ENCODE peak calls at places on chromosomes 13 and 19, in four cellular contexts. E is SK-N-SH, R is HepG2, S is K562. V is an unnamed sample.

GRCh38 chr13:29310806-29311205 is 284.7 kb downstream of the SLC7A1 start:
- DNase-seq in S (no peak), R (no peak), E (no peak), V (no peak)

GRCh38 chr13:61410669-61411297 is 4.9 kb downstream of the PCDH20 start:
- DNase-seq in S (no peak), R (peak; percentile 5), E (peak; percentile 44), V (no peak)

GRCh38 chr13:100547805-100548204 is 40.8 kb downstream of the GGACT start:
- DNase-seq in S (no peak), E (peak; percentile 61), R (no peak), V (no peak)

GRCh38 chr19:46295401-46296308 is 1.2 kb upstream of the HIF3A start:
- DNase-seq in S (no peak), E (no peak), R (no peak), V (no peak)

GRCh38 chr19:12777217-12778019 is 2.1 kb upstream of the HOOK2 start:
- DNase-seq in R (peak; percentile 50), E (peak; percentile 89), S (peak; percentile 74), V (peak; percentile 91)

GRCh38 chr19:51749979-51750378 is 1.7 kb downstream of the FPR1 start:
- DNase-seq in R (no peak), E (no peak), S (no peak), V (no peak)

GRCh38 chr13:111343186-111343805 is 22.9 kb downstream of the TEX29 start:
- DNase-seq in S (no peak), R (no peak), E (no peak), V (no peak)

GRCh38 chr19:29523568-29523967 is 2.2 kb upstream of the VSTM2B start:
- DNase-seq in E (no peak), R (no peak), S (no peak), V (no peak)

GRCh38 chr13:93169980-93170379 is 56.6 kb upstream of the GPC6 start:
- DNase-seq in R (peak; percentile 18), E (no peak), S (no peak), V (no peak)

GRCh38 chr19:5542665-5543064 is 25.1 kb downstream of the TINCR start:
- DNase-seq in R (no peak), E (peak; percentile 74), S (no peak), V (peak; percentile 28)
- TF ChIP-seq CTCF in R (peak; percentile 51), E (no peak), S (no peak), V (no peak)

GRCh38 chr13:113086031-113086750 is 19.4 kb upstream of the F7 start:
- DNase-seq in S (peak; percentile 32), R (no peak), E (no peak), V (peak; percentile 68)
- TF ChIP-seq FOXJ3 in S (no peak), R (no peak), E (no peak), V (no peak)

DNA sequence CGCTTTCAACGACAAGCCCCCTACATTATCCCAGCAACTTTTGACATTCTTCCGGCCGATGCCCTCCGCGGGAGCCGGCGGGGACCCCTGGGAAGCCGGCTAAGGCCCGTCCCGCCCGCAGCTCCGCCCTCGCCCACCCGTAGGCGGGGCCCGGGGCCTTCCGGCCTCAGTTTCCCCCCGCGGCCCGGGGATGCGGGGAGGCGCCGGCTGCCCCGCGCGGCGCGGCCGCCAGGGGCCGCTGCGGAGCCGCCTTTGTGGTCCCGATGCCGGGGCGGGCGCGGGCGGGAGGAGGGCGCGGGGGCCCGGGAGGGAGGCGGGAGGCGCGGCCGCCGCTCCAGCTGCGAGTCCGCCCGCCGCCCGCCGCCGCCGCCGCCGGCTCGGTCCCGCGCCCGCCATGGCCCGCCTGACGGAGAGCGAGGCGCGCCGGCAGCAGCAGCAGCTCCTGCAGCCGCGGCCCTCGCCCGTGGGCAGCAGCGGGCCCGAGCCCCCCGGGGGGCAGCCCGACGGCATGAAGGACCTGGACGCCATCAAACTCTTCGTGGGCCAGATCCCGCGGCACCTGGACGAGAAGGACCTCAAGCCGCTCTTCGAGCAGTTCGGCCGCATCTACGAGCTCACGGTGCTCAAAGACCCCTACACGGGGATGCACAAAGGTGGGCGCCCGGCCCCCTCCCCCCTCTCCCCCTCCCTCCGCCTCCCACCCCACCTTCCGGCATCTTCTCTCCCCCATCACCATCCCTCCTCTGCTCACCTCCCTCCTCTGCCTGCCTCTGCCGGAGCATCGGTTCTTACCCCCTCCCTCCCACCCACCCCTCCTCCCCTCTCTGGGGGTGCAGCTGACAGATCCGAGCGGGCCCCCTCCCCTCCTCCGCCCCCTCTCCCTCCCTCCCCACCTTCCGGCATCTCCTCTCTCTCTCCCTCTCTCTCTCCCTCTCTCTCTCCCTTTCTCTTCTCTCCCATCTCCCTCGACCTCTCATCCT is at the start of gene CELF5:
- DNase-seq in R (no peak), S (peak; percentile 97), E (peak; percentile 99), V (peak; percentile 68)
- TF ChIP-seq CTCF in R (peak; percentile 10), S (peak; percentile 66), E (peak; percentile 53), V (peak; percentile 48)

GRCh38 chr13:105990256-105990958 is 545.1 kb downstream of the EFNB2 start:
- DNase-seq in R (no peak), E (no peak), S (no peak), V (no peak)
- TF ChIP-seq FOXJ3 in R (no peak), E (no peak), S (no peak), V (no peak)

GRCh38 chr13:24858953-24859352 is 95.0 kb downstream of the RNF17 start:
- DNase-seq in S (no peak), E (no peak), R (no peak), V (no peak)
- TF ChIP-seq CTCF in S (no peak), E (no peak), R (no peak), V (no peak)

DNA sequence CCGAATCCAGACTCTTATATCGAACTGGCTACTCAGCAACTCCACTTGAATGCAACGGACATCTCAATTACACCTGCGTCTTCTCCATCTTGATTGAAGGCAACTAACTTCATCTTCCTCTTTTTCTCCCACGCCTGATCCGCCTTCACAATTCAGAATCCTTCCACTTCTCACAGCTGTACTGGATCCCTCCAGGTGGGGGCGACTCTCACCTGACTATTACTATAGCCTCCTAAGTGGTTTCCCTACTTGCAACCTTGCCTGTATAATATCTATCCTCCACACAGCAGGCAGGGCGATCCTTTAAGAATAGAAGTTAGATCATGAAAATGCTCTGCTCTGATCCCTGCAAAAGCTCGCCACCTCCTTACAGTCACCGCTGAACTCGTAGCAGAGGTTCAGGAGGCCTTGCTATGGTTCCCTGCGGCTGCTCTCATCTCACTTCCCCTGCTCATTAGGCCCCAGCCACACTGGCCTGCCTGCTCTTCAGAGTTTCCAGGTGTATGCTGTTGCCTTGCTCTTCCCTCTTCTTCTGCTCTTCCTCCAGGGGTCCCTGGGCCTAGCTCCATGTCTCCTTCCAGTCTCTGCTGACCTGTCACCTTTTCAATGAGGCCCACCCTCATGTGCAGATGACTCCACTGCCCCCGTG is 31.9 kb downstream of the RFXAP start:
- DNase-seq in E (peak; percentile 24), S (no peak), R (peak; percentile 23), V (peak; percentile 74)
- TF ChIP-seq FOXJ3 in E (no peak), S (no peak), R (no peak), V (no peak)

V was measured in WTC11.